ENCODE peak calls at places on chromosomes 4 and X, in seven cellular contexts. One of them, this sample, is unnamed. For H3K4me1, the result is how much of the 10 kb centered on the place peaks cover.

GRCh38 chr4:101238706-101239105 is 108.6 kb downstream of the PPP3CA start:
- DNase-seq in mammary epithelial cell: peak
- DNase-seq in effector memory CD4-positive, alpha-beta T cell: no peak
- DNase-seq in A549: no peak
- DNase-seq in stomach: no peak
- DNase-seq in endothelial cell of umbilical vein: peak
- DNase-seq in GM23338: no peak
- DNase-seq in this sample: no peak

GRCh38 chrX:131393426-131393825 is 104.3 kb upstream of the IGSF1 start:
- DNase-seq in mammary epithelial cell: no peak
- DNase-seq in effector memory CD4-positive, alpha-beta T cell: no peak
- DNase-seq in A549: no peak
- DNase-seq in stomach: no peak
- DNase-seq in endothelial cell of umbilical vein: no peak
- DNase-seq in GM23338: no peak
- DNase-seq in this sample: no peak

GRCh38 chr4:77434299-77435092 is 171.1 kb upstream of the CXCL13 start:
- DNase-seq in mammary epithelial cell: no peak
- DNase-seq in effector memory CD4-positive, alpha-beta T cell: no peak
- DNase-seq in A549: no peak
- DNase-seq in stomach: no peak
- DNase-seq in endothelial cell of umbilical vein: no peak
- DNase-seq in GM23338: no peak
- DNase-seq in this sample: peak

GRCh38 chr4:136858911-136859310 is 673.4 kb downstream of the PCDH18 start:
- DNase-seq in mammary epithelial cell: no peak
- DNase-seq in effector memory CD4-positive, alpha-beta T cell: no peak
- DNase-seq in A549: no peak
- DNase-seq in stomach: no peak
- DNase-seq in endothelial cell of umbilical vein: no peak
- DNase-seq in GM23338: no peak
- DNase-seq in this sample: no peak

GRCh38 chr4:185566972-185567749 is 31.9 kb upstream of the PDLIM3 start:
- DNase-seq in mammary epithelial cell: no peak
- DNase-seq in effector memory CD4-positive, alpha-beta T cell: no peak
- DNase-seq in A549: no peak
- DNase-seq in stomach: no peak
- DNase-seq in endothelial cell of umbilical vein: peak
- DNase-seq in GM23338: no peak
- DNase-seq in this sample: no peak

GRCh38 chr4:187972135-187972534 is 23.4 kb upstream of the ZFP42 start:
- DNase-seq in mammary epithelial cell: no peak
- DNase-seq in effector memory CD4-positive, alpha-beta T cell: no peak
- DNase-seq in A549: no peak
- DNase-seq in stomach: no peak
- DNase-seq in endothelial cell of umbilical vein: no peak
- DNase-seq in GM23338: no peak
- DNase-seq in this sample: no peak

GRCh38 chr4:108426493-108426892 is 193.9 kb upstream of the RPL34 start:
- DNase-seq in mammary epithelial cell: peak
- DNase-seq in effector memory CD4-positive, alpha-beta T cell: no peak
- DNase-seq in A549: no peak
- DNase-seq in stomach: no peak
- DNase-seq in endothelial cell of umbilical vein: no peak
- DNase-seq in GM23338: no peak
- DNase-seq in this sample: no peak

GRCh38 chr4:146335763-146336412 is 121.5 kb downstream of the REELD1 start:
- DNase-seq in mammary epithelial cell: peak
- DNase-seq in effector memory CD4-positive, alpha-beta T cell: no peak
- DNase-seq in A549: no peak
- DNase-seq in stomach: no peak
- DNase-seq in endothelial cell of umbilical vein: peak
- DNase-seq in GM23338: no peak
- DNase-seq in this sample: no peak

GRCh38 chrX:79365591-79365990 is 1.5 kb downstream of the ITM2A start:
- DNase-seq in mammary epithelial cell: no peak
- DNase-seq in effector memory CD4-positive, alpha-beta T cell: no peak
- DNase-seq in A549: no peak
- DNase-seq in stomach: no peak
- DNase-seq in endothelial cell of umbilical vein: no peak
- DNase-seq in GM23338: no peak
- DNase-seq in this sample: no peak

GRCh38 chrX:123311486-123311885 is 127.4 kb downstream of the GRIA3 start:
- DNase-seq in mammary epithelial cell: no peak
- DNase-seq in effector memory CD4-positive, alpha-beta T cell: no peak
- DNase-seq in A549: no peak
- DNase-seq in stomach: no peak
- DNase-seq in endothelial cell of umbilical vein: no peak
- DNase-seq in GM23338: no peak
- DNase-seq in this sample: no peak

GRCh38 chr4:141329174-141329569 is 108.5 kb downstream of the ZNF330 start:
- DNase-seq in mammary epithelial cell: peak
- DNase-seq in effector memory CD4-positive, alpha-beta T cell: no peak
- DNase-seq in A549: no peak
- DNase-seq in stomach: no peak
- DNase-seq in endothelial cell of umbilical vein: no peak
- DNase-seq in GM23338: no peak
- DNase-seq in this sample: no peak

GRCh38 chr4:101175896-101176676 is 171.2 kb downstream of the PPP3CA start:
- DNase-seq in mammary epithelial cell: no peak
- DNase-seq in effector memory CD4-positive, alpha-beta T cell: no peak
- DNase-seq in A549: no peak
- DNase-seq in stomach: no peak
- DNase-seq in endothelial cell of umbilical vein: peak
- DNase-seq in GM23338: peak
- DNase-seq in this sample: no peak

GRCh38 chr4:126541820-126542219 is 1090.9 kb upstream of the INTU start:
- DNase-seq in mammary epithelial cell: no peak
- DNase-seq in effector memory CD4-positive, alpha-beta T cell: no peak
- DNase-seq in A549: no peak
- DNase-seq in stomach: no peak
- DNase-seq in endothelial cell of umbilical vein: no peak
- DNase-seq in GM23338: no peak
- DNase-seq in this sample: no peak

GRCh38 chrX:143854006-143854405 is 29.9 kb upstream of the UBE2NL start:
- DNase-seq in mammary epithelial cell: peak
- DNase-seq in effector memory CD4-positive, alpha-beta T cell: no peak
- DNase-seq in A549: no peak
- DNase-seq in stomach: no peak
- DNase-seq in endothelial cell of umbilical vein: no peak
- DNase-seq in GM23338: no peak
- DNase-seq in this sample: no peak

GRCh38 chrX:13754765-13755164 is 20.2 kb downstream of the OFD1 start:
- DNase-seq in mammary epithelial cell: no peak
- DNase-seq in effector memory CD4-positive, alpha-beta T cell: no peak
- DNase-seq in A549: no peak
- DNase-seq in stomach: no peak
- DNase-seq in endothelial cell of umbilical vein: no peak
- DNase-seq in GM23338: no peak
- DNase-seq in this sample: no peak

GRCh38 chrX:150213481-150214030 is 149.6 kb upstream of the MAMLD1 start:
- DNase-seq in mammary epithelial cell: no peak
- DNase-seq in effector memory CD4-positive, alpha-beta T cell: no peak
- DNase-seq in A549: no peak
- DNase-seq in stomach: no peak
- DNase-seq in endothelial cell of umbilical vein: peak
- DNase-seq in GM23338: no peak
- DNase-seq in this sample: no peak

GRCh38 chr4:128525387-128525786 is 237.8 kb upstream of the PGRMC2 start:
- DNase-seq in mammary epithelial cell: peak
- DNase-seq in effector memory CD4-positive, alpha-beta T cell: no peak
- DNase-seq in A549: no peak
- DNase-seq in stomach: no peak
- DNase-seq in endothelial cell of umbilical vein: peak
- DNase-seq in GM23338: no peak
- DNase-seq in this sample: no peak

GRCh38 chr4:133776961-133777360 is 424.6 kb downstream of the PABPC4L start:
- DNase-seq in mammary epithelial cell: no peak
- DNase-seq in effector memory CD4-positive, alpha-beta T cell: no peak
- DNase-seq in A549: no peak
- DNase-seq in stomach: no peak
- DNase-seq in endothelial cell of umbilical vein: no peak
- DNase-seq in GM23338: no peak
- DNase-seq in this sample: no peak

GRCh38 chrX:106300239-106300638 is 132.1 kb downstream of the PWWP3B start:
- DNase-seq in mammary epithelial cell: peak
- DNase-seq in effector memory CD4-positive, alpha-beta T cell: no peak
- DNase-seq in A549: no peak
- DNase-seq in stomach: no peak
- DNase-seq in endothelial cell of umbilical vein: no peak
- DNase-seq in GM23338: no peak
- DNase-seq in this sample: no peak

GRCh38 chr4:108492816-108493595 is 127.4 kb upstream of the RPL34 start:
- DNase-seq in mammary epithelial cell: peak
- DNase-seq in effector memory CD4-positive, alpha-beta T cell: no peak
- DNase-seq in A549: no peak
- DNase-seq in stomach: no peak
- DNase-seq in endothelial cell of umbilical vein: no peak
- DNase-seq in GM23338: peak
- DNase-seq in this sample: peak

GRCh38 chr4:186882293-186882692 is 158.6 kb upstream of the FAT1 start:
- DNase-seq in mammary epithelial cell: no peak
- DNase-seq in effector memory CD4-positive, alpha-beta T cell: no peak
- DNase-seq in A549: no peak
- DNase-seq in stomach: no peak
- DNase-seq in endothelial cell of umbilical vein: no peak
- DNase-seq in GM23338: no peak
- DNase-seq in this sample: no peak
- H3K4me3 ChIP-seq in mammary epithelial cell: no peak
- H3K4me3 ChIP-seq in effector memory CD4-positive, alpha-beta T cell: no peak
- H3K4me3 ChIP-seq in A549: no peak
- H3K4me3 ChIP-seq in stomach: no peak
- H3K4me3 ChIP-seq in endothelial cell of umbilical vein: no peak
- H3K4me3 ChIP-seq in GM23338: no peak
- H3K4me3 ChIP-seq in this sample: no peak

GRCh38 chr4:140115140-140115539 is 38.8 kb downstream of the MAML3 start:
- DNase-seq in mammary epithelial cell: no peak
- DNase-seq in effector memory CD4-positive, alpha-beta T cell: no peak
- DNase-seq in A549: no peak
- DNase-seq in stomach: no peak
- DNase-seq in endothelial cell of umbilical vein: no peak
- DNase-seq in GM23338: no peak
- DNase-seq in this sample: no peak

GRCh38 chr4:140109626-140110213 is 44.3 kb downstream of the MAML3 start:
- DNase-seq in mammary epithelial cell: no peak
- DNase-seq in effector memory CD4-positive, alpha-beta T cell: no peak
- DNase-seq in A549: no peak
- DNase-seq in stomach: no peak
- DNase-seq in endothelial cell of umbilical vein: no peak
- DNase-seq in GM23338: no peak
- DNase-seq in this sample: no peak

GRCh38 chr4:140113653-140114052 is 40.3 kb downstream of the MAML3 start:
- DNase-seq in mammary epithelial cell: no peak
- DNase-seq in effector memory CD4-positive, alpha-beta T cell: no peak
- DNase-seq in A549: no peak
- DNase-seq in stomach: no peak
- DNase-seq in endothelial cell of umbilical vein: no peak
- DNase-seq in GM23338: no peak
- DNase-seq in this sample: no peak

GRCh38 chr4:140110542-140110941 is 43.4 kb downstream of the MAML3 start:
- DNase-seq in mammary epithelial cell: no peak
- DNase-seq in effector memory CD4-positive, alpha-beta T cell: no peak
- DNase-seq in A549: no peak
- DNase-seq in stomach: no peak
- DNase-seq in endothelial cell of umbilical vein: no peak
- DNase-seq in GM23338: no peak
- DNase-seq in this sample: no peak

DNA sequence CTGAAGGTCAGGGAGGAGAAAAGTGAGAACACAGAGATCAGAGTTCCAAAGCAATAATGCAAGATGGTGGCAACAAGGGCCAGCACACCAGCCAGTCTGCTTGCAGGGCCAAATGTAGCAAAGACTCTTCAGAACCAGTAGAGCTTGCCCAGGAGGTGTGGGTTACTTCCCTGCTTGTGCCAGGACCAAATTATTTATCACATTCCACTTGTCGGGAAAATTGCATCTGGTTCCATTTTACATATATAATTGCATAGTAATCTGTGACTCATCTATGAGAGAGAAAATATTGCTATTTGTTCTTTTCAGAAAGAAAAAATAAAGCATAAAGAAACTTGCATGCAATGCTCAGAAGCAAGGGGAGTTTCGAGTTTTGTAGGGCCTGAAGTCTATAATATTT is 41.4 kb downstream of the MAML3 start:
- DNase-seq in mammary epithelial cell: no peak
- DNase-seq in effector memory CD4-positive, alpha-beta T cell: no peak
- DNase-seq in A549: no peak
- DNase-seq in stomach: no peak
- DNase-seq in endothelial cell of umbilical vein: no peak
- DNase-seq in GM23338: no peak
- DNase-seq in this sample: no peak
- H3K4me1 ChIP-seq in mammary epithelial cell: under half
- H3K4me1 ChIP-seq in effector memory CD4-positive, alpha-beta T cell: under half
- H3K4me1 ChIP-seq in A549: half or more
- H3K4me1 ChIP-seq in stomach: under half
- H3K4me1 ChIP-seq in endothelial cell of umbilical vein: under half
- H3K4me1 ChIP-seq in GM23338: under half
- H3K4me1 ChIP-seq in this sample: under half

DNA sequence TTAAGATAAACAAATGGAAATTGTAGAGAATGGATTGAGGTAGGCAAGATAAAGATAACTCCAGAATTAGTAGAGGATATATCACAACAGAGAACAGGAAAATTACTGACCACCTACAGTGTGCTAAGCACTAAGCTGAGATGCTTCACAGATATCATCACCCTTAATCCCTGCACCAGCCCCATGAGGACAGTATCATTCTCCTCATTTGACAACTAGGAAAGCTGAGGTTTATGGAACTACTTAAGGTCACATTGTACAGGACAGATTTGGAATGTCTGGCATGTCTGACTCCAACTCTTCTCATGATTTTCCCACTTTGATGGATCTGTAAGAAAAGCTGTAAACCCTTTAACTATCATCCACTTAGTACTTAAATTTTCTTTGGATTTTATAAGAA is 95.5 kb downstream of the CASK start:
- DNase-seq in mammary epithelial cell: no peak
- DNase-seq in effector memory CD4-positive, alpha-beta T cell: no peak
- DNase-seq in A549: no peak
- DNase-seq in stomach: no peak
- DNase-seq in endothelial cell of umbilical vein: no peak
- DNase-seq in GM23338: no peak
- DNase-seq in this sample: no peak
- H3K27ac ChIP-seq in mammary epithelial cell: no peak
- H3K27ac ChIP-seq in effector memory CD4-positive, alpha-beta T cell: no peak
- H3K27ac ChIP-seq in A549: no peak
- H3K27ac ChIP-seq in stomach: no peak
- H3K27ac ChIP-seq in endothelial cell of umbilical vein: no peak
- H3K27ac ChIP-seq in GM23338: no peak
- H3K27ac ChIP-seq in this sample: no peak

DNA sequence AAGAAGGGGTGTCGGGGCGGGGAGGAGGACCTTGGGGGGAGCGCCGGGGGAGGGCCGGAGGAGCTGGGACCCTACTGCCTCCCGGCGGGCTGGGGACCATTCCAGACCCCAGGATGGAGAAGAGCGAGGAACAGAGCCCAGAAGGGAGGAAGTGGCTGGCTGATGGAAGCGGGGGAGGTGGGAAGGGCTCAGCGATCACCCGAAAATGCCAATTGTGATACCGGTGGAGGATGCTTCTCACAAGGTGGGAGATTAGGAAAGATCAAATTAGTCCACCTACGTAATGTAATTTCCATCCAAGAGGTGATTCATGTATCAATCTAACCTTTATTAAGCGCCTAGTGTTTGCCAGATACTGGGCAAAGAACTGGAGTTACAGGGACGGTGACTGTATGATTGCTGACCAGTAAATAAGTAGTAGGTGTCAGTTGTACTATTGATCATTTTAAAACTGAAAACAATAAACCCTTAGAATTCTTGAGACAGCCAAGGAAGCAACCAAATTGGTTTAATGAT is 456 bp upstream of the RAI2 start:
- DNase-seq in mammary epithelial cell: no peak
- DNase-seq in effector memory CD4-positive, alpha-beta T cell: no peak
- DNase-seq in A549: no peak
- DNase-seq in stomach: no peak
- DNase-seq in endothelial cell of umbilical vein: no peak
- DNase-seq in GM23338: peak
- DNase-seq in this sample: no peak
- H3K4me3 ChIP-seq in mammary epithelial cell: no peak
- H3K4me3 ChIP-seq in effector memory CD4-positive, alpha-beta T cell: no peak
- H3K4me3 ChIP-seq in A549: peak
- H3K4me3 ChIP-seq in stomach: peak
- H3K4me3 ChIP-seq in endothelial cell of umbilical vein: no peak
- H3K4me3 ChIP-seq in GM23338: peak
- H3K4me3 ChIP-seq in this sample: no peak